ENCODE peak calls at places on chromosomes 4 and X, in four cellular contexts. C is AG10803, A is GM04503, X is kidney epithelial cell. W is an unnamed sample.

GRCh38 chr4:122038896-122039295 is 87.0 kb upstream of the TRPC3 start:
- DNase-seq in C (no peak), A (no peak), X (no peak), W (no peak)

GRCh38 chrX:47802589-47802988 is 34.1 kb upstream of the ZNF81 start:
- DNase-seq in C (peak), A (no peak), X (no peak), W (no peak)

GRCh38 chr4:37540486-37540885 is 145.7 kb downstream of the RELL1 start:
- DNase-seq in C (no peak), A (no peak), X (no peak), W (no peak)

GRCh38 chrX:20968996-20969395 is 405.2 kb upstream of the CNKSR2 start:
- DNase-seq in C (peak), A (no peak), X (no peak), W (no peak)

GRCh38 chr4:110897779-110898178 is 274.9 kb upstream of the PITX2 start:
- DNase-seq in C (no peak), A (no peak), X (no peak), W (no peak)

GRCh38 chr4:169253087-169253675 is 17.6 kb downstream of the SH3RF1 start:
- DNase-seq in C (peak), A (no peak), X (no peak), W (no peak)

GRCh38 chrX:11210397-11210796 is 82.8 kb upstream of the AMELX start:
- DNase-seq in C (peak), A (no peak), X (no peak), W (no peak)

GRCh38 chrX:20515841-20516461 is 249.2 kb upstream of the RPS6KA3 start:
- DNase-seq in C (peak), A (peak), X (peak), W (no peak)